ENCODE peak calls at places on chromosomes 2 and 18, in five cellular contexts. M is endothelial cell, I is tibial artery, P is nephron progenitor cell, Y is hepatocyte. U is an unnamed sample.

GRCh38 chr2:224145751-224146355 is 106.8 kb upstream of the SERPINE2 start:
- DNase-seq in M (no peak), I (no peak), P (no peak), Y (peak), U (no peak)

GRCh38 chr2:128362889-128363228 is 44.2 kb upstream of the HS6ST1 start:
- DNase-seq in M (no peak), I (peak), P (peak), Y (peak), U (no peak)

GRCh38 chr2:16172324-16173175 is 232.2 kb downstream of the MYCN start:
- DNase-seq in M (no peak), I (no peak), P (no peak), Y (no peak), U (no peak)

GRCh38 chr18:11950824-11951223 is 30.5 kb upstream of the IMPA2 start:
- DNase-seq in M (no peak), I (no peak), P (no peak), Y (no peak), U (no peak)

GRCh38 chr2:151827564-151828142 is 568 bp downstream of the ARL5A start:
- DNase-seq in M (peak), I (peak), P (peak), Y (peak), U (no peak)

GRCh38 chr2:209556354-209556961 is 132.6 kb downstream of the MAP2 start:
- DNase-seq in M (no peak), I (no peak), P (no peak), Y (peak), U (no peak)

GRCh38 chr2:60565472-60565871 is 12.0 kb upstream of the BCL11A start:
- DNase-seq in M (peak), I (no peak), P (peak), Y (peak), U (no peak)

GRCh38 chr2:1584691-1585485 is 159.4 kb downstream of the PXDN start:
- DNase-seq in M (no peak), I (no peak), P (no peak), Y (no peak), U (no peak)

GRCh38 chr2:120994301-120994700 is 258.6 kb downstream of the GLI2 start:
- DNase-seq in M (no peak), I (no peak), P (no peak), Y (no peak), U (no peak)

GRCh38 chr2:219628235-219628985 is 980 bp downstream of the SLC4A3 start:
- DNase-seq in M (no peak), I (peak), P (no peak), Y (no peak), U (no peak)

GRCh38 chr2:3533836-3534235 is 14.5 kb upstream of the ADI1 start:
- DNase-seq in M (no peak), I (no peak), P (no peak), Y (no peak), U (no peak)

GRCh38 chr2:85868837-85869236 is 20.0 kb downstream of the ST3GAL5 start:
- DNase-seq in M (no peak), I (no peak), P (no peak), Y (no peak), U (no peak)

GRCh38 chr2:136034629-136035028 is 49.2 kb upstream of the DARS1 start:
- DNase-seq in M (no peak), I (no peak), P (no peak), Y (no peak), U (no peak)

GRCh38 chr2:216014006-216014405 is 655 bp upstream of the MREG start:
- DNase-seq in M (no peak), I (no peak), P (no peak), Y (no peak), U (no peak)

GRCh38 chr18:13216732-13217465 is 1.7 kb upstream of the LDLRAD4 start:
- DNase-seq in M (peak), I (peak), P (peak), Y (peak), U (peak)

GRCh38 chr18:6741290-6741689 is 11.8 kb downstream of the ARHGAP28 start:
- DNase-seq in M (no peak), I (no peak), P (no peak), Y (peak), U (no peak)

GRCh38 chr2:136990316-136990715 is 225.0 kb downstream of the THSD7B start:
- DNase-seq in M (no peak), I (no peak), P (no peak), Y (no peak), U (no peak)

GRCh38 chr2:20516646-20517341 is 69.9 kb downstream of the RHOB start:
- DNase-seq in M (no peak), I (no peak), P (no peak), Y (no peak), U (no peak)

GRCh38 chr2:231590614-231591013 is 2.0 kb upstream of the TEX44 start:
- DNase-seq in M (no peak), I (no peak), P (peak), Y (peak), U (no peak)

GRCh38 chr2:133235959-133236358 is 332.3 kb downstream of the NCKAP5 start:
- DNase-seq in M (no peak), I (no peak), P (no peak), Y (no peak), U (no peak)

GRCh38 chr2:219430633-219431615 is 3.7 kb upstream of the SPEG start:
- DNase-seq in M (no peak), I (peak), P (no peak), Y (peak), U (no peak)

GRCh38 chr18:61742555-61743429 is 150.0 kb downstream of the RNF152 start:
- DNase-seq in M (no peak), I (peak), P (no peak), Y (no peak), U (no peak)

GRCh38 chr2:172148246-172148645 is 45.5 kb upstream of the DLX2 start:
- DNase-seq in M (no peak), I (no peak), P (no peak), Y (no peak), U (no peak)

GRCh38 chr2:75600418-75601088 is 39.8 kb upstream of the EVA1A start:
- DNase-seq in M (no peak), I (no peak), P (no peak), Y (peak), U (no peak)

GRCh38 chr18:63741769-63742168 is 33.4 kb upstream of the SERPINB7 start:
- DNase-seq in M (no peak), I (no peak), P (no peak), Y (no peak), U (no peak)

GRCh38 chr2:240997856-240998705 is at the start of gene SNED1:
- DNase-seq in M (peak), I (peak), P (peak), Y (peak), U (peak)

GRCh38 chr2:11532434-11533055 is 1.3 kb upstream of the GREB1 start:
- DNase-seq in M (no peak), I (no peak), P (no peak), Y (no peak), U (no peak)

GRCh38 chr2:48268671-48269070 is 261.3 kb upstream of the STON1 start:
- DNase-seq in M (no peak), I (no peak), P (no peak), Y (no peak), U (no peak)

GRCh38 chr2:122218596-122218995 is 463.1 kb downstream of the TSN start:
- DNase-seq in M (no peak), I (no peak), P (no peak), Y (no peak), U (no peak)

GRCh38 chr18:67783215-67783946 is 266.9 kb upstream of the DSEL start:
- DNase-seq in M (no peak), I (no peak), P (no peak), Y (no peak), U (no peak)

GRCh38 chr18:67788784-67789545 is 272.4 kb upstream of the DSEL start:
- DNase-seq in M (no peak), I (no peak), P (no peak), Y (no peak), U (no peak)

GRCh38 chr18:67790527-67790926 is 274.0 kb upstream of the DSEL start:
- DNase-seq in M (no peak), I (no peak), P (no peak), Y (no peak), U (no peak)

GRCh38 chr18:67788315-67788714 is 271.8 kb upstream of the DSEL start:
- DNase-seq in M (no peak), I (no peak), P (no peak), Y (no peak), U (no peak)
- TF ChIP-seq CTCF in M (no peak), I (no peak), P (no peak), Y (no peak), U (no peak)

DNA sequence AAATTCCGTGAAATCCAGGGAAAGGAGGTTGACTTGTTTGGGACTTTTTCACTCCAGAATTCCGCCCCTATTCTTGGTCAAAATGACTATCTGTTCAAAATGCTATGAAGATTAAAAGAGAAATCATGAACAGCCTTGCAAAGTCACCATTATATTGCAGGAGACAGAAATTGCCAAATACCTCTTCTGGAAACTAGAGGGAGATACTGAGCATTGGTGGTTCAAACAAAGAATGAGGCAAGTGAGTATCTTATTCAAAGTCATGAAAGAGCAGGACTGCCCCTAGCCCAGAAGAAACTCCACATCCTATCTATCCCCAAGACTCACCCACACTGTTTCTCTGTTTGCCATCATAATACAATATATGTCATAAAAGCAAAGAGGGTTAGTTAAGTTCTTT is 862.3 kb upstream of the POU3F3 start:
- DNase-seq in M (no peak), I (no peak), P (no peak), Y (no peak), U (no peak)
- TF ChIP-seq CTCF in M (peak), I (no peak), P (peak), Y (no peak), U (no peak)

GRCh38 chr2:218093879-218094278 is 24.8 kb downstream of the RUFY4 start:
- DNase-seq in M (no peak), I (no peak), P (no peak), Y (no peak), U (no peak)
- TF ChIP-seq CTCF in M (no peak), I (no peak), P (no peak), Y (no peak), U (no peak)

GRCh38 chr2:115833196-115833595 is 1390.8 kb downstream of the DPP10 start:
- DNase-seq in M (no peak), I (no peak), P (no peak), Y (no peak), U (no peak)
- TF ChIP-seq CTCF in M (no peak), I (no peak), P (no peak), Y (no peak), U (no peak)

GRCh38 chr18:47109720-47110119 is 40.6 kb downstream of the HDHD2 start:
- DNase-seq in M (no peak), I (no peak), P (no peak), Y (no peak), U (no peak)

GRCh38 chr18:47108373-47108772 is 41.9 kb downstream of the HDHD2 start:
- DNase-seq in M (no peak), I (no peak), P (no peak), Y (no peak), U (no peak)

GRCh38 chr18:47113796-47114540 is 36.3 kb downstream of the HDHD2 start:
- DNase-seq in M (no peak), I (no peak), P (no peak), Y (no peak), U (no peak)

GRCh38 chr18:47109049-47109448 is 41.3 kb downstream of the HDHD2 start:
- DNase-seq in M (no peak), I (no peak), P (no peak), Y (no peak), U (no peak)

GRCh38 chr18:47110875-47111274 is 39.4 kb downstream of the HDHD2 start:
- DNase-seq in M (no peak), I (no peak), P (no peak), Y (no peak), U (no peak)
- TF ChIP-seq CTCF in M (no peak), I (no peak), P (no peak), Y (no peak), U (no peak)